ENCODE peak calls at places on chromosomes 12 and 14, in five cellular contexts. H is cardiac muscle cell, R is OCI-LY7, I is WTC11, F is lower leg skin. N is an unnamed sample.

GRCh38 chr14:97266653-97267052 is 469.5 kb downstream of the VRK1 start:
- DNase-seq in R (no peak), I (no peak), H (no peak), F (no peak), N (no peak)

GRCh38 chr12:19288603-19289244 is 150.6 kb upstream of the AEBP2 start:
- DNase-seq in I (no peak), H (peak; percentile 59), F (no peak), R (peak; percentile 39), N (peak; percentile 26)

GRCh38 chr14:22852940-22853767 is 16.8 kb downstream of the MMP14 start:
- DNase-seq in F (peak; percentile 99), R (peak; percentile 90), I (peak; percentile 98), H (peak; percentile 92), N (peak; percentile 87)

GRCh38 chr12:121008347-121009098 is 7.8 kb downstream of the C12orf43 start:
- DNase-seq in F (no peak), R (no peak), H (no peak), I (no peak), N (no peak)

GRCh38 chr12:98593351-98594049 is at the start of gene SLC25A3:
- DNase-seq in F (peak; percentile 99), H (peak; percentile 99), I (peak; percentile 95), R (peak; percentile 99), N (peak; percentile 98)

GRCh38 chr12:27226319-27226984 is 17.6 kb upstream of the STK38L start:
- DNase-seq in H (no peak), R (no peak), I (no peak), F (no peak), N (no peak)

GRCh38 chr14:103428732-103429556 is 43.7 kb downstream of the MARK3 start:
- DNase-seq in I (no peak), H (no peak), F (no peak), R (no peak), N (no peak)

GRCh38 chr12:122868471-122869177 is 27.3 kb downstream of the VPS37B start:
- DNase-seq in F (peak; percentile 73), H (no peak), I (no peak), R (no peak), N (no peak)

GRCh38 chr12:94603434-94604068 is 46.8 kb downstream of the TMCC3 start:
- DNase-seq in I (peak; percentile 71), R (peak; percentile 61), H (no peak), F (no peak), N (no peak)

GRCh38 chr14:31902002-31902401 is 175.1 kb upstream of the ARHGAP5 start:
- DNase-seq in I (no peak), F (no peak), R (no peak), H (no peak), N (no peak)

GRCh38 chr12:88600272-88600671 is 20.0 kb upstream of the KITLG start:
- DNase-seq in H (peak; percentile 53), F (no peak), R (no peak), I (no peak), N (no peak)

GRCh38 chr14:76985021-76985420 is 43.5 kb downstream of the IRF2BPL start:
- DNase-seq in H (peak; percentile 66), I (no peak), F (no peak), R (no peak), N (no peak)

GRCh38 chr14:57979376-57980048 is 113.6 kb upstream of the SLC35F4 start:
- DNase-seq in I (no peak), R (no peak), H (no peak), F (no peak), N (no peak)

DNA sequence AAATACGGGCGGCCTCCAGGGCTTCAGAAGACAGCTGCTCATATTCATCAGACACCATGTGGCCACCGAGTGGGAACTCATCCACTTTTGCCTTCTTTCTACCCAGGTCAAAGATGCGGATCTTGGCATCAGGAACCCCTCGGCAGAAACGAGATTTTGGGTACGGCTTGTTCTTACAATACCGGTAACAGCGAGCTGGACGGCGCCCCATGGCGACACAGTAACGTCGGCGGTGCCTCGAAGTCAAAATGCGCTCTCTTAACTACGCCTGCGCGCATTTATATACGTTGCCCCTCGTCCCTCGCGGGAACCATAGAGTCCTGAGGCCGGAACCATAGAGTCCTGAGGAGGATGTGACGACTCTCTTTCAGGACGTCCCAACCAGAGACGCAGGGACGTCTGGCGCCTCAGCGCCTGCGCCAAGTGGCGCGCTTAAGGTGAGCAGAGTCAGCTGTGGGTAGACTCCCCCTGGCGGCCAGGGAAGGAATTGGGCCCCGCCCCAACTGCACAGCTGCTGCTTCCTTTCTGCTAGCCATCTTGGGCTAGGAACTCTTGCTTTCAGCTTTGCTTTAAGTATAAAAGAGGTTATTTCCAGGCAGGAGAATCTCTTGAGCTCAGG is at the start of gene RPL10L:
- DNase-seq in R (no peak), F (no peak), H (no peak), I (peak; percentile 74), N (no peak)
- TF ChIP-seq CTCF in R (peak; percentile 39), F (no peak), H (no peak), I (peak; percentile 70), N (no peak)

GRCh38 chr12:8078400-8078799 is 3.7 kb upstream of the NECAP1 start:
- DNase-seq in F (no peak), R (peak; percentile 66), I (peak; percentile 36), H (peak; percentile 83), N (peak; percentile 32)
- TF ChIP-seq CTCF in F (no peak), R (peak; percentile 73), I (peak; percentile 37), H (peak; percentile 50), N (peak; percentile 26)

GRCh38 chr12:32947203-32947795 is 50.7 kb upstream of the PKP2 start:
- DNase-seq in R (peak; percentile 3), I (no peak), H (peak; percentile 34), F (no peak), N (no peak)
- TF ChIP-seq CTCF in R (peak; percentile 36), I (no peak), H (peak; percentile 8), F (no peak), N (no peak)

DNA sequence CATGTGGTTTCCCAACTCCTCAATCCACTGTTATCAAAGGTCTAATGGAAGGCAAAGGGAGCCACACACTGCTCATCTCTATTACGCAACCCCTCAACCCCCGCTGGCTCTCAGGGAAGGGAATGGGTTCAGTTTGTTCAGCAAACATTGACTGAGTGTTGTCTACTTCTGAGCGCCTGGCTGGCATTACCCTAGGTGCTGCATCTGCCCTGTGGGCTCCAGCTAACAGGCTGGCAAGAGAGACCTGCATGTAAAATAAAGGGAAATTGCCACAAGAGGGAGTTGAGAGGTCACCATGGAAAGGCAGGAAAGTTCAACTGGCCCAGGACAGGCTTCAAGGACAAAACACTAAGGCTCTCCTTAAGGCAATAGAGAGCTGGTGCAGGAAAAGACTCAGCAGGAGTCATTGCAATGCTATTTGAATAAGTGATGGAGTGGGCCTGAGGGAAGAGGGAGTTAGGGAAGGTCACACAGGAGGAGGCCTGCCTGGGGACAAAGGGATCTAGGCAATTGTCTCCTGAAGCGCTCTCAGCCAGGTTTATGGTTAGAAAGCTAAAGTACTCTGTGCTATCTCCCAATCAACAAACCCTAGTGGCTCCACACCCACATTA is 5.5 kb upstream of the ZNF740 start:
- DNase-seq in H (peak; percentile 59), F (peak; percentile 52), I (peak; percentile 63), R (peak; percentile 38), N (peak; percentile 24)
- TF ChIP-seq CTCF in H (peak; percentile 39), F (no peak), I (no peak), R (peak; percentile 63), N (peak; percentile 18)

GRCh38 chr12:54056110-54056509 is 2.5 kb downstream of the HOXC4 start:
- DNase-seq in F (no peak), I (no peak), R (no peak), H (no peak), N (no peak)
- TF ChIP-seq CTCF in F (no peak), I (no peak), R (no peak), H (no peak), N (no peak)

DNA sequence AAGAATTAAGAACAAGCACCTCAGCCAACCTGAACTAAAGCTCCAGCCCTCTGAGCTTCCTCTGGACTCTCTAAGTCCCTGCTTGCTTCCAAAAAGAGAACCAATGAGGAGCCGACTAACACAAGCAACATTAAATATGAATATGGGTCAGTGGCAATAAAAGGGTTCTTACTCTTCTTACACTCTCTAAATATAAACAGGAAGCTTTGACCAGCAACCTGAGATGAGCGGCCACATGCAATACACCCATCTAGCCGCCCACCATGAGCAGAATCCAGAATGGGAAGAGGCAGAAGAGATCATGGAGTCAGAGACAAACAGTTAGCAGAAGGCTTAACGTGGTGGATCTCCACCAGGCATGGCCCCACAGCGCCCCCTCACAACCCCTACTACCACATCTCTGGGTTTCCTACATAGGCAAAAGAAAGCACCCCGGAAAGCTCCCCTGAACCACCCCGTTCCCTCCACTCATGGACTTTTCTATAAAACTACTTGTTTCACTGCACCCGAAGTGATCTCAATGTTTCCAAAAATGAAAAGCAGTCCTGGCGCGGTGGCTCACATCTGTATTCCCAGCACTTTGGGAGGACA is 59.4 kb downstream of the TTC7B start:
- DNase-seq in H (no peak), F (no peak), R (peak; percentile 14), I (peak; percentile 62), N (no peak)
- TF ChIP-seq CTCF in H (no peak), F (no peak), R (peak; percentile 35), I (no peak), N (no peak)

DNA sequence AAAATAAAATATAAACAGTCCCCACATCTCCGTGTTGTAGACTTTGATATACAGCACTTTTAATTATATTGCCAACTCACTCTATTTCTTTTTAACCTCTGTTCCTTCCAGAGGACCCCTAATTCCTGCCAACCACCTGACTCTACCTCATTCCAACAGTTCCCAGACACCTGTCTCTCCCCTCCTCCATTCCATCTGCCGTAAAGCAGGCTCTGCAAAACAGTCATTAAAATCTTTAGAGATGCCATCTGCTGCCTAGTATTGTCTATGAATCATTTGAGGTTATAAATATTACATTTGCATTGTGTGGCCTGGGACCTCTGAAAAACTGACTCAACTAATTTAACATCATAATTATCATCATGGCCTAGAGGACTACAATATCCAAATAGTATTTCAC is 148.8 kb upstream of the DCN start:
- DNase-seq in H (no peak), R (no peak), I (no peak), F (no peak), N (no peak)
- TF ChIP-seq CTCF in H (no peak), R (no peak), I (no peak), F (no peak), N (no peak)